ENCODE peak calls at places on chromosomes 7 and 10, in ten cellular contexts. S is heart left ventricle, M is prostate gland, L is ovary, W is stomach, U is body of pancreas, E is H1, H is HCT116, C is spleen, B is thyroid gland. F is an unnamed sample. For H3K36me3, the result is how much of the 10 kb centered on the place peaks cover.

GRCh38 chr7:82578430-82578829 is 134.9 kb upstream of the CACNA2D1 start:
- DNase-seq in S (no peak), M (no peak), L (no peak), W (no peak), U (no peak), E (no peak), H (no peak), C (no peak), B (no peak), F (no peak)

GRCh38 chr7:70410134-70410750 is 721.7 kb upstream of the GALNT17 start:
- DNase-seq in S (no peak), M (no peak), L (no peak), W (no peak), U (no peak), E (no peak), H (no peak), C (no peak), B (no peak), F (no peak)

GRCh38 chr10:108204528-108205313 is 1040.2 kb upstream of the SORCS1 start:
- DNase-seq in S (no peak), M (no peak), L (no peak), W (no peak), U (peak), E (no peak), H (no peak), C (no peak), B (no peak), F (no peak)

GRCh38 chr10:55311823-55312431 is 510.9 kb upstream of the PCDH15 start:
- DNase-seq in S (no peak), M (no peak), L (no peak), W (no peak), U (no peak), E (no peak), H (no peak), C (no peak), B (no peak), F (no peak)

GRCh38 chr10:97411411-97411810 is 10.3 kb upstream of the RRP12 start:
- DNase-seq in S (no peak), M (no peak), L (no peak), W (no peak), U (no peak), E (no peak), H (no peak), C (no peak), B (no peak), F (no peak)

GRCh38 chr7:124412531-124412930 is 353.1 kb downstream of the GPR37 start:
- DNase-seq in S (no peak), M (no peak), L (no peak), W (no peak), U (no peak), E (no peak), H (no peak), C (no peak), B (no peak), F (no peak)

GRCh38 chr7:137508437-137509175 is 165.1 kb upstream of the PTN start:
- DNase-seq in S (no peak), M (no peak), L (no peak), W (no peak), U (no peak), E (no peak), H (no peak), C (no peak), B (no peak), F (no peak)

GRCh38 chr10:125375210-125375609 is 214.8 kb upstream of the CTBP2 start:
- DNase-seq in S (no peak), M (no peak), L (no peak), W (no peak), U (peak), E (no peak), H (peak), C (no peak), B (no peak), F (no peak)

GRCh38 chr7:27201231-27202017 is 1.5 kb upstream of the HOXA13 start:
- DNase-seq in S (no peak), M (no peak), L (no peak), W (no peak), U (no peak), E (peak), H (no peak), C (peak), B (no peak), F (no peak)

GRCh38 chr7:30134523-30135270 is at the start of gene MTURN:
- DNase-seq in S (peak), M (peak), L (peak), W (peak), U (peak), E (peak), H (peak), C (peak), B (peak), F (peak)
- TF ChIP-seq POLR2A in S (peak), M (peak), L (no peak), W (no peak), U (no peak), E (no peak), H (no peak), C (peak), B (peak), F (peak)

DNA sequence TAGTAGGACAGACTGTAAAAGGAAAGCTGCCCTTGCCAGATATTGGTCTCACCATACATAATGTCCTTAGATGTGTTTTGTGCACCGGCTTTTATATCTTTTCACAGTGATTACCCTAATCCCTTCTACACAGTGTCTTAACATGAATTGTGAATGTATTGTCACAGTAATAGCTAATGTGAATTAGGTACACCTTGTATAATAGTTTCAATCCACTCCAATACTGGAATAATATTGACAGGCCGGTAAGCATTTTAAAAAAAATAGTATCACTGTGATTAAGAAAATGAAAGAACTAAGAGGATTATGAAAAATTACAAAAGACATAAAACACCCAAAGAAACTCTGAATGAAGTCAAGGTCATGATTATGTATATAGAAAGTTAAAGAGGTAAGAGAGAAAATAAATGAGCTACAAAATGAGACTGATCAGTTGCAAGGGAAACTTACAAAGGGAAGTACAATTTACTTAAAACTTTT is 420.9 kb downstream of the PLXDC2 start:
- DNase-seq in S (no peak), M (no peak), L (no peak), W (no peak), U (no peak), E (no peak), H (no peak), C (no peak), B (no peak), F (no peak)
- H3K36me3 ChIP-seq in S (under half), M (under half), L (under half), W (under half), U (under half), E (under half), H (under half), C (under half), B (under half), F (under half)

DNA sequence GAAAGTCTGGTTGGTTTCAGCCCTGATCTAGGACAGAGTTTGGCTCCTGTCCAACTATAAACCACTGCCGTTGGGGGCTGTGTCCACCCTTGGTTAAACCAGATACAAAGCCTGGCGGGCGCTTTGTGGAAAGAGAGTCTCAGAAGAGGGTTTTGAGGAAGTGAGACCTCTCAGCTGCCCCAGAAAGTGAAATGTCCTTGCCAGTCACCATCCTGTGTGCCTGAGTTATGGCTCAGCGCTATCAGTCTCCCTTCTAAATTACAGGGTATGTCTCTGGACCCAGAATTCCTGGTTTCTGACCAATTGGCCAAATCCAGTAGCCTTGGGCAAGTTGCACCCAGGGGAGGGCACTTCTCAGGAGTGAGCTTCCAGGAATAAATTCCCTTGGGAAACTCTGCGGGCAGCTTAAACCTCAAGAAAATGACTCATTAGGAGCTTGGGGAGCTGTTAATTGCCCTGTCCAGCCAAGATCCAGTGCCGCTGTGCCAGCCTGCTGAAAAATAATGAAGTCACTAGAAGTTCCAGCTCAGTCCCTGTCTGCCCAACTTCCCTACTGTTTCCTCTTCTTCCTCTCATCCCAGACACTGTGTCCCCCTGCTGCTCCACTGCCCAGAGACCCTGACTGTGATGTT is 66.7 kb upstream of the PDZD8 start:
- DNase-seq in S (no peak), M (no peak), L (no peak), W (no peak), U (no peak), E (no peak), H (no peak), C (peak), B (no peak), F (no peak)
- H3K4me3 ChIP-seq in S (no peak), M (no peak), L (no peak), W (no peak), U (no peak), E (no peak), H (no peak), C (no peak), B (no peak), F (no peak)

DNA sequence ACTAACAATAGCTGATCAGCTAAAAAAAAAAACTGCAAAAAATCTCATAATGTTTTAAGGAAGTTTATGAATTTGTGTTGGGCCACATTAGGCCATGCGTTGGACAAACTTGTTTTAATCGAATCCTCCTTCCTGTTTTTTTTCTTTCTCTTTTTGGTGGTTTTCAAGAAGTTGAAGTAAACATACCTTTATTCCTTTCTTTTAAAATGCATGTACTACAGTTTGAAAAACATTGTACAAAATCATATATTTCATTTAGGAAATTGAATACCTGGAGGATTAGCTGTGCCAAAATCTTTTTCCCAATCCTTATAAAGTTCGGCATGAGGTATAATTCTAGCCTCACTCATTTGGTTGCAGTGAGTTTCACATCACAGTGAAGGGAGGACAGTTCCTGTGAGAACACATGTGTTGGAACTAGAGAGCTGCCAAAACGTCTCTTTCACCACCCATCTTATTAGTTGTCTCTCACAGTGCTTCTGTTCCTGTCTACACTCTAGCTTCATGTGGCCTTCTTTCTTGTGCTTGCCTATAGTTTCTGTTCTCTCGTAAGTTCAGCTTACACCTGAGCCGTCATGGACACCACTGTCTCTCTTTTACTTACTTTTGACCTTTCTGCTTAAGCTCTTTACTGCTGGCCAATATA is 37.7 kb downstream of the ZNRF2 start:
- DNase-seq in S (no peak), M (peak), L (peak), W (no peak), U (no peak), E (no peak), H (no peak), C (no peak), B (no peak), F (peak)
- TF ChIP-seq POLR2A in S (no peak), M (no peak), L (no peak), W (no peak), U (no peak), E (no peak), H (no peak), C (peak), B (no peak), F (peak)

GRCh38 chr7:2525161-2525930 is 5.8 kb downstream of the LFNG start:
- DNase-seq in S (peak), M (no peak), L (no peak), W (no peak), U (peak), E (no peak), H (no peak), C (peak), B (no peak), F (no peak)
- H3K36me3 ChIP-seq in S (under half), M (under half), L (under half), W (under half), U (under half), E (under half), H (under half), C (under half), B (under half), F (under half)

GRCh38 chr10:114026189-114027040 is 17.3 kb upstream of the ADRB1 start:
- DNase-seq in S (no peak), M (no peak), L (no peak), W (no peak), U (no peak), E (no peak), H (peak), C (no peak), B (no peak), F (no peak)

GRCh38 chr10:114025610-114026130 is 18.0 kb upstream of the ADRB1 start:
- DNase-seq in S (no peak), M (no peak), L (no peak), W (no peak), U (no peak), E (no peak), H (no peak), C (no peak), B (no peak), F (no peak)

GRCh38 chr10:114027951-114028350 is 15.7 kb upstream of the ADRB1 start:
- DNase-seq in S (no peak), M (no peak), L (no peak), W (no peak), U (no peak), E (no peak), H (no peak), C (no peak), B (no peak), F (no peak)

GRCh38 chr10:114028425-114028824 is 15.2 kb upstream of the ADRB1 start:
- DNase-seq in S (no peak), M (no peak), L (no peak), W (no peak), U (no peak), E (no peak), H (no peak), C (no peak), B (no peak), F (no peak)

GRCh38 chr10:114027041-114027394 is 16.6 kb upstream of the ADRB1 start:
- DNase-seq in S (no peak), M (no peak), L (no peak), W (no peak), U (no peak), E (no peak), H (no peak), C (no peak), B (no peak), F (no peak)
- H3K4me3 ChIP-seq in S (no peak), M (no peak), L (no peak), W (no peak), U (no peak), E (no peak), H (no peak), C (no peak), B (no peak), F (no peak)

DNA sequence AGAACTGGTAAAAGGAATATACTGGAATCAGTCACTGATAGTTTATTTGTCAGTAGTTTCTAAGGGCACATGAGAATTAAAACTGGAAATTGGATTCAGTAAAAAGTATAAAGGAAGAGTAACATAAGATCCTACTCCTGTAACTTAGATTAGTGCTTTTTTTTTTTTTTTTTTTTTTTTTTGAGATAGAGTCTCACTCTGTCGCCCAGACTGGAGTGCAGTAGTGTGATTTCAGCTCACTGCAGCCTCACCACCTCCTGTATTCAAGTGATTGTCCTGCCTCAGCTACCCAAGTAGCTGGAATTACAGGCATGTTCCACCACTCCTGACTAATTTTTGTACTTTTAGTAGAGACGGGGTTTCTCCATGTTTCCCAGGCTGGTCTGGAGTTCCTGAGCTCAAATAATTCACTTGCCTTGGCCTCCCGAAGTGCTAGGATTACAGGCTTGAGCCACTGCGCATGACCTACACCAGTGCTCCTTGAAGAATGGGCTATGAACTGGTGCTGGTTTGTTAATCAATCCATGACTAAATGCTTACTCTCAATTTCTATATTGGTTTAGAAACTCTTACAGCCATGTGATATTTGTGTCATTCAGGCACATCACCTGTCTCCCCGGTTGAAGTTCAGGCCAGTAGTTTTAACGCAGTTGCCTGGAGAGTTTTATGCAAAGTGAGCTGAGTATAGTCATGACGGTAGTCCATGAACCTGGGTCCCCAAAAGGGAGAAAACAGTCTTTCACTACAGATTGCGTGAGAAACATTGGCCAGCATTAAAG is 65.0 kb downstream of the ZEB1 start:
- DNase-seq in S (no peak), M (no peak), L (no peak), W (no peak), U (no peak), E (no peak), H (no peak), C (no peak), B (no peak), F (no peak)
- TF ChIP-seq POLR2A in S (no peak), M (no peak), L (no peak), W (no peak), U (no peak), E (no peak), H (no peak), C (no peak), B (no peak), F (no peak)

DNA sequence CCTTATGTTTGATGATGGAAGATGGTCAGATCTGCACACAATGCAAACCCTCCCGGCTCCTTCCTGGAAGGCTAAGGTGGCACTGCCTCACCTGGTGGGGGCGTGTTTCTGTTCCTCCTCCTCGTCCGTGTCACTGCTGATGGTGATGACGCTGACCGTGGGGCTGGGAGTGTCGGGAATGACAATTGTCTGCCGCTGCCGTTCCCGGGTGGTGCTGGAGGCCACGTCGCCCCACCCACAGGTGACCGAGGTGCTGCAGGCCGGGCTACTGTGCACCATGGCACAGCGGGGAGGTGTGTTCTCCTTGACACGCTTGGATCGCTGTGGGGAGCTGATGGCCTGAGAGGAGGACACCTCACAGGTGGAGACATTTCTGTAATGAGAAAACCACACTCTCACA is 73.1 kb downstream of the CLEC2L start:
- DNase-seq in S (no peak), M (no peak), L (no peak), W (no peak), U (no peak), E (no peak), H (no peak), C (no peak), B (no peak), F (no peak)
- H3K36me3 ChIP-seq in S (under half), M (under half), L (under half), W (half or more), U (under half), E (under half), H (under half), C (half or more), B (under half), F (under half)

GRCh38 chr7:6172331-6173295 is 99.8 kb downstream of the CYTH3 start:
- DNase-seq in S (peak), M (no peak), L (no peak), W (no peak), U (no peak), E (no peak), H (no peak), C (no peak), B (no peak), F (no peak)

GRCh38 chr7:6169805-6170520 is 102.5 kb downstream of the CYTH3 start:
- DNase-seq in S (no peak), M (no peak), L (no peak), W (no peak), U (no peak), E (no peak), H (no peak), C (no peak), B (no peak), F (no peak)

GRCh38 chr7:6170571-6171531 is 101.6 kb downstream of the CYTH3 start:
- DNase-seq in S (no peak), M (no peak), L (no peak), W (no peak), U (peak), E (no peak), H (no peak), C (no peak), B (no peak), F (no peak)

GRCh38 chr7:6168469-6168868 is 104.0 kb downstream of the CYTH3 start:
- DNase-seq in S (peak), M (no peak), L (no peak), W (no peak), U (no peak), E (no peak), H (no peak), C (no peak), B (no peak), F (no peak)

DNA sequence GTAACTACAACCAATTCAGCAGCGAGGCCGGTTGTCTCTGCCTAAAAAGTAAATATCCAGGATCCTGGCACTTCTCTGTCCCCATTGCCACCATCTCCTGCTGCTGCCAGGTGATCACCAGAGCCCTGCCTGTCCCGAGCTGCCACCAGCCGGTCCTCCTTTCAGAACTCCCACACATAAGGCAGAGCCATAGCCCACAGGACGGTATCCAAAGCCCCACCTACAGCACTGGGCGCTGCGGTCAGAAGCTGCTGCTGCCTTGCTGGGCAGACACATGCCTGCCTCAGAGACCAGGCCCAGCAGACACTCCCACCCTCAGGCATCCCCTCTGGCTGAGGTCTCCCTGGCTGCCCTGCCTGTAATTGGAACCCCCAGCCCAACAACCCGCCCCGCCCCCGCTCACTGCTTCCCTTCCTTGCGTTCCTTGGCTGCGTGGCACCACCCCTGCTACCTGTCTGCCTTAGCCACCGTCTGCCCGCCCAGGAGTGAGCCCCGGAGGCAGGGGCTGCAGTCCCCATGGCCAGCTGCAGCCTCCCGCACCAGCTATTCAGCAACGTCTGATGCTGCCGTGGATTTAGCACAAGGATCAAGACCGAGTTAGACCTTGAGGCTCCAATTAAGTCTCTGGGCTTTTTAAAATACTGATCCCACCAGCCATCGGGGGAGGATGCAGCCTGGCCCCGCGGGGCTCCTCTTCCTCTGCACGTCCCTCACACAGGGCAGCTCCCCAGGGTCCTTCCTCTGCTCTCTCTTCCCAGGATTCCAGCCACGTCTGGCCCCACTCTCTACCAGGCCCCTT is 100.7 kb downstream of the CYTH3 start:
- DNase-seq in S (peak), M (no peak), L (no peak), W (no peak), U (no peak), E (peak), H (no peak), C (no peak), B (no peak), F (no peak)
- H3K4me3 ChIP-seq in S (no peak), M (no peak), L (no peak), W (no peak), U (no peak), E (no peak), H (no peak), C (no peak), B (no peak), F (no peak)